ENCODE peak calls at places on chromosomes 16 and 17, in seven cellular contexts. One of them, this sample, is unnamed.

GRCh38 chr17:17943281-17943984 is 28.8 kb downstream of the TOM1L2 start:
- DNase-seq in H9: no peak
- DNase-seq in mesendoderm: peak
- DNase-seq in H1: no peak
- DNase-seq in neuronal stem cell: no peak
- DNase-seq in mesenchymal stem cell: no peak
- DNase-seq in trophoblast cell: peak
- DNase-seq in this sample: no peak

GRCh38 chr17:81195941-81196495 is 26.7 kb downstream of the CEP131 start:
- DNase-seq in H1: no peak
- DNase-seq in trophoblast cell: no peak
- DNase-seq in mesenchymal stem cell: no peak
- DNase-seq in H9: no peak
- DNase-seq in mesendoderm: no peak
- DNase-seq in neuronal stem cell: no peak
- DNase-seq in this sample: no peak

GRCh38 chr17:15307686-15308085 is 33.7 kb downstream of the TEKT3 start:
- DNase-seq in mesendoderm: no peak
- DNase-seq in mesenchymal stem cell: peak
- DNase-seq in H1: no peak
- DNase-seq in H9: no peak
- DNase-seq in trophoblast cell: no peak
- DNase-seq in neuronal stem cell: no peak
- DNase-seq in this sample: peak

GRCh38 chr16:6453742-6454141 is 878.9 kb upstream of the RBFOX1 start:
- DNase-seq in neuronal stem cell: no peak
- DNase-seq in mesendoderm: no peak
- DNase-seq in H1: no peak
- DNase-seq in mesenchymal stem cell: no peak
- DNase-seq in trophoblast cell: no peak
- DNase-seq in H9: no peak
- DNase-seq in this sample: no peak

GRCh38 chr17:31424944-31425582 is 33.6 kb downstream of the RAB11FIP4 start:
- DNase-seq in neuronal stem cell: no peak
- DNase-seq in H1: peak
- DNase-seq in trophoblast cell: peak
- DNase-seq in mesenchymal stem cell: no peak
- DNase-seq in H9: no peak
- DNase-seq in mesendoderm: peak
- DNase-seq in this sample: peak

GRCh38 chr17:74852237-74853047 is 7.2 kb downstream of the GRIN2C start:
- DNase-seq in H9: peak
- DNase-seq in H1: peak
- DNase-seq in mesenchymal stem cell: no peak
- DNase-seq in mesendoderm: peak
- DNase-seq in neuronal stem cell: peak
- DNase-seq in trophoblast cell: peak
- DNase-seq in this sample: no peak

GRCh38 chr17:75090871-75091854 is 3.4 kb downstream of the SLC16A5 start:
- DNase-seq in neuronal stem cell: no peak
- DNase-seq in H1: no peak
- DNase-seq in mesenchymal stem cell: no peak
- DNase-seq in H9: peak
- DNase-seq in trophoblast cell: no peak
- DNase-seq in mesendoderm: no peak
- DNase-seq in this sample: no peak

GRCh38 chr16:84559311-84559932 is 55.0 kb upstream of the MEAK7 start:
- DNase-seq in H9: peak
- DNase-seq in mesendoderm: no peak
- DNase-seq in neuronal stem cell: no peak
- DNase-seq in mesenchymal stem cell: no peak
- DNase-seq in H1: peak
- DNase-seq in trophoblast cell: peak
- DNase-seq in this sample: no peak

GRCh38 chr17:76240461-76241204 is at the start of gene RNF157:
- DNase-seq in mesenchymal stem cell: peak
- DNase-seq in H1: peak
- DNase-seq in H9: peak
- DNase-seq in mesendoderm: peak
- DNase-seq in neuronal stem cell: peak
- DNase-seq in trophoblast cell: peak
- DNase-seq in this sample: peak

GRCh38 chr16:8889893-8890548 is 7.9 kb downstream of the LITAFD start:
- DNase-seq in H9: no peak
- DNase-seq in neuronal stem cell: no peak
- DNase-seq in trophoblast cell: no peak
- DNase-seq in mesendoderm: no peak
- DNase-seq in mesenchymal stem cell: no peak
- DNase-seq in H1: no peak
- DNase-seq in this sample: no peak

GRCh38 chr17:57739402-57740224 is 5.5 kb downstream of the CCDC182 start:
- DNase-seq in neuronal stem cell: no peak
- DNase-seq in mesenchymal stem cell: peak
- DNase-seq in trophoblast cell: peak
- DNase-seq in H1: no peak
- DNase-seq in H9: peak
- DNase-seq in mesendoderm: peak
- DNase-seq in this sample: no peak

GRCh38 chr17:31582151-31582907 is 190.9 kb downstream of the RAB11FIP4 start:
- DNase-seq in H1: no peak
- DNase-seq in neuronal stem cell: no peak
- DNase-seq in trophoblast cell: peak
- DNase-seq in mesendoderm: no peak
- DNase-seq in mesenchymal stem cell: peak
- DNase-seq in H9: peak
- DNase-seq in this sample: peak

GRCh38 chr16:14462811-14463210 is 167.2 kb downstream of the PARN start:
- DNase-seq in H1: no peak
- DNase-seq in mesenchymal stem cell: no peak
- DNase-seq in trophoblast cell: no peak
- DNase-seq in neuronal stem cell: no peak
- DNase-seq in mesendoderm: peak
- DNase-seq in H9: no peak
- DNase-seq in this sample: peak

GRCh38 chr17:9175700-9176467 is 154.6 kb downstream of the NTN1 start:
- DNase-seq in mesenchymal stem cell: no peak
- DNase-seq in H1: no peak
- DNase-seq in neuronal stem cell: no peak
- DNase-seq in H9: no peak
- DNase-seq in trophoblast cell: no peak
- DNase-seq in mesendoderm: no peak
- DNase-seq in this sample: no peak

GRCh38 chr17:19495828-19496227 is 37.8 kb upstream of the SLC47A1 start:
- DNase-seq in trophoblast cell: no peak
- DNase-seq in mesendoderm: no peak
- DNase-seq in H1: no peak
- DNase-seq in mesenchymal stem cell: no peak
- DNase-seq in neuronal stem cell: no peak
- DNase-seq in H9: no peak
- DNase-seq in this sample: no peak

GRCh38 chr16:2843526-2843925 is 13.4 kb downstream of the ZG16B start:
- DNase-seq in H9: no peak
- DNase-seq in trophoblast cell: no peak
- DNase-seq in neuronal stem cell: no peak
- DNase-seq in H1: no peak
- DNase-seq in mesendoderm: no peak
- DNase-seq in mesenchymal stem cell: no peak
- DNase-seq in this sample: no peak

GRCh38 chr16:2842340-2843000 is 12.4 kb downstream of the ZG16B start:
- DNase-seq in H9: peak
- DNase-seq in H1: peak
- DNase-seq in trophoblast cell: peak
- DNase-seq in mesendoderm: peak
- DNase-seq in mesenchymal stem cell: no peak
- DNase-seq in neuronal stem cell: no peak
- DNase-seq in this sample: no peak

GRCh38 chr16:2848933-2849332 is 9.0 kb downstream of the PRSS22 start:
- DNase-seq in mesenchymal stem cell: no peak
- DNase-seq in trophoblast cell: no peak
- DNase-seq in mesendoderm: no peak
- DNase-seq in neuronal stem cell: no peak
- DNase-seq in H9: no peak
- DNase-seq in H1: no peak
- DNase-seq in this sample: no peak

GRCh38 chr16:2845116-2845515 is 12.9 kb downstream of the PRSS22 start:
- DNase-seq in H9: no peak
- DNase-seq in neuronal stem cell: no peak
- DNase-seq in mesendoderm: no peak
- DNase-seq in trophoblast cell: peak
- DNase-seq in H1: no peak
- DNase-seq in mesenchymal stem cell: no peak
- DNase-seq in this sample: no peak

DNA sequence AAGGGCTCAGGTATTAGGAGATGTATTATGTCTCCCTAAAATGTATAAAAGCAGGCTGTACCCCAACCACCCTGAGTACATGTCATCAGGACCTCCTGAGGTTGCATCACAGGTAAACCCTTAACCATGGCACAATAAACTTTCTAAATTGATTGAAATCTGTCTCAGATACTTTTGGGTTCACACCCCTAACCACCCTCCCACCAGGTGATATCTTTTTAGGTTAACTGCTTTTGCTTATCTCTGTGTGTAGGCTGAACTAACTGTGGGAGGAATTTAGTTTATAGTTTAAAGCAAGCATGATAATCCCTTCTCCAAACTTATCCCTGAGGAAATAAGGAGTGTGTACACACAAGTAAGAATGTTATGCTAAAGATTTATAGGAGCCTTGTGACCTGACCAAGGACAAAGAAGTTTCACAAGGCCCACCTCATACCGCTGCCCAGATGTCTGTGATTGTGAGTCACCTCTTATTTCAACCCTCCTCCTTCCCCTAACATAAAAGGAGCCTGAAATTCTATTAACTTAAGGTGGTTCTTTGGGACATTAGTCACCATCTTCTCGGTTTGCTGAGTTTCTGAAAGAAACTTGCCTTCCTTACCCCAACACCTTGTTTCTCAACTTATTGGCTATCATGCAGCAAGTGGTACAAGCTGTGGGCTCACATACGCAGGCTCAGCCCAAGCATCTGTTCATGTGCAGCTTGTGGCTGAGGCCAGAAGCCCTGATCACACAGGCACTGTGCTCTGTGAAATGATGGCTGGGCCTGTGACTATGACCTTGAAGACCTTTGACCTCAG is 11.3 kb downstream of the PRSS22 start:
- DNase-seq in H9: no peak
- DNase-seq in neuronal stem cell: no peak
- DNase-seq in H1: no peak
- DNase-seq in trophoblast cell: peak
- DNase-seq in mesenchymal stem cell: peak
- DNase-seq in mesendoderm: no peak
- DNase-seq in this sample: peak
- H2AK5ac ChIP-seq in H9: no peak
- H2AK5ac ChIP-seq in neuronal stem cell: no peak
- H2AK5ac ChIP-seq in H1: no peak
- H2AK5ac ChIP-seq in trophoblast cell: no peak
- H2AK5ac ChIP-seq in mesenchymal stem cell: no peak
- H2AK5ac ChIP-seq in mesendoderm: no peak
- H2AK5ac ChIP-seq in this sample: peak

DNA sequence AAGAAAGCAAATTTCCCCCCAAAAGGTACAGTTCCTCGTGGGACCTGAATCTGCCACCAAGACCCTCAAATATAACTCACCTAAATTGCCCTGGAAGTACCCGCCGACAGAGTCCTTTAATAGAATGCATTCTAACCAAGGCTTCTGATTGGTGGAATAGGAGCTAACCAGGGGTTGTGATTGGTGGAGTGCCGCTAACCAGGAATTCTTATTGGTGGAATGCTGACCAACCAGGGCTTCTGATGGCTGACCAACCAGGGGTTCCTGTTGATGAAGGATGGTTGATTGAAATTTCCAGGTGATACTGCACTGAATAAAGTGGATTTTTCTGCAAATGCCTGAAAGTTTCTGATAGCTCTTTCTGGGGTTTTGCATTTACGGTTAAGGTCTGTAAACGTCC is 6.5 kb downstream of the TFAP4 start:
- DNase-seq in neuronal stem cell: no peak
- DNase-seq in mesenchymal stem cell: no peak
- DNase-seq in trophoblast cell: no peak
- DNase-seq in mesendoderm: peak
- DNase-seq in H9: peak
- DNase-seq in H1: peak
- DNase-seq in this sample: no peak
- H3K23ac ChIP-seq in neuronal stem cell: no peak
- H3K23ac ChIP-seq in mesenchymal stem cell: no peak
- H3K23ac ChIP-seq in trophoblast cell: no peak
- H3K23ac ChIP-seq in mesendoderm: no peak
- H3K23ac ChIP-seq in H9: no peak
- H3K23ac ChIP-seq in H1: no peak
- H3K23ac ChIP-seq in this sample: no peak

GRCh38 chr17:65403616-65404015 is 157.8 kb downstream of the AXIN2 start:
- DNase-seq in mesendoderm: no peak
- DNase-seq in neuronal stem cell: no peak
- DNase-seq in trophoblast cell: no peak
- DNase-seq in H9: no peak
- DNase-seq in H1: no peak
- DNase-seq in mesenchymal stem cell: no peak
- DNase-seq in this sample: no peak

GRCh38 chr17:65407017-65407416 is 154.4 kb downstream of the AXIN2 start:
- DNase-seq in H1: no peak
- DNase-seq in mesendoderm: no peak
- DNase-seq in mesenchymal stem cell: no peak
- DNase-seq in H9: no peak
- DNase-seq in neuronal stem cell: no peak
- DNase-seq in trophoblast cell: no peak
- DNase-seq in this sample: no peak

GRCh38 chr17:65406552-65406951 is 154.9 kb downstream of the AXIN2 start:
- DNase-seq in mesenchymal stem cell: no peak
- DNase-seq in H9: no peak
- DNase-seq in neuronal stem cell: no peak
- DNase-seq in mesendoderm: no peak
- DNase-seq in H1: no peak
- DNase-seq in trophoblast cell: no peak
- DNase-seq in this sample: no peak

GRCh38 chr17:65404761-65405160 is 156.7 kb downstream of the AXIN2 start:
- DNase-seq in mesendoderm: no peak
- DNase-seq in mesenchymal stem cell: no peak
- DNase-seq in H1: no peak
- DNase-seq in neuronal stem cell: no peak
- DNase-seq in H9: no peak
- DNase-seq in trophoblast cell: no peak
- DNase-seq in this sample: no peak

GRCh38 chr17:65405563-65405962 is 155.9 kb downstream of the AXIN2 start:
- DNase-seq in trophoblast cell: no peak
- DNase-seq in H1: no peak
- DNase-seq in H9: no peak
- DNase-seq in mesendoderm: no peak
- DNase-seq in mesenchymal stem cell: no peak
- DNase-seq in neuronal stem cell: no peak
- DNase-seq in this sample: no peak
- H2AK5ac ChIP-seq in trophoblast cell: no peak
- H2AK5ac ChIP-seq in H1: no peak
- H2AK5ac ChIP-seq in H9: no peak
- H2AK5ac ChIP-seq in mesendoderm: no peak
- H2AK5ac ChIP-seq in mesenchymal stem cell: no peak
- H2AK5ac ChIP-seq in neuronal stem cell: no peak
- H2AK5ac ChIP-seq in this sample: no peak

DNA sequence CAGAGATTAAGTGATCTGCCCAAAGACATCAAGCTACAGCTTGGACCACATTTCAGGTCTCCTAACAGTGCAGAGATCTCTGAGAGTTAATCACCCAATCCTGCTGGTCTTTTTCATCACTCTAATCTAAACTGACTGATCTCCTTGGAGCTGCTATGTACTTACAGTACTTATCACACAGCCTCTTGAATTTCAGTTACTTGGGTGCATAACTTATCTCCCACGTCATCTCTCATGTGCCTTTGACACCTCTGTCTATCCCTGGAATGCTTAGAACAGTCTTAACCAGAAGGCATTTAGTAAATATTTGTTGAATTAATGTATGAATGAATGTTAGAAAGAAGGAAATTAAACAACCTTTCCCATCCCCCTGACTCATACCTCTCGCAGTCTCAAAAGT is 139.1 kb downstream of the SNX11 start:
- DNase-seq in H1: no peak
- DNase-seq in mesendoderm: peak
- DNase-seq in trophoblast cell: peak
- DNase-seq in H9: no peak
- DNase-seq in neuronal stem cell: no peak
- DNase-seq in mesenchymal stem cell: peak
- DNase-seq in this sample: peak
- H3K23ac ChIP-seq in H1: no peak
- H3K23ac ChIP-seq in mesendoderm: no peak
- H3K23ac ChIP-seq in trophoblast cell: no peak
- H3K23ac ChIP-seq in H9: no peak
- H3K23ac ChIP-seq in neuronal stem cell: no peak
- H3K23ac ChIP-seq in mesenchymal stem cell: no peak
- H3K23ac ChIP-seq in this sample: no peak

This sample was measured in IMR-90.